ENCODE peak calls at places on chromosome 6, in nine cellular contexts. O is Calu3; F is stimulated activated CD4-positive, alpha-beta T cell treated with anti-CD3 and anti-CD28 coated beads, TNF-alpha, amount 100 ng/mL, for 4 hours; X is effector CD4-positive, alpha-beta T cell; D is activated CD4-positive, CD25-positive, alpha-beta regulatory T cell; S is SHP77; N is foreskin fibroblast; Z is GM06990; Y is anterior cingulate cortex. B is an unnamed sample.

GRCh38 chr6:47207261-47207660 is 102.4 kb downstream of the TNFRSF21 start:
- DNase-seq in O (no peak), F (no peak), X (no peak), D (no peak), S (no peak), N (no peak), Z (no peak), Y (no peak), B (peak)

GRCh38 chr6:134564705-134565104 is 246.8 kb upstream of the SGK1 start:
- DNase-seq in O (no peak), F (no peak), X (no peak), D (no peak), S (peak), N (no peak), Z (no peak), Y (peak), B (no peak)

GRCh38 chr6:14888575-14889000 is 357.3 kb upstream of the JARID2 start:
- DNase-seq in O (no peak), F (no peak), X (no peak), D (no peak), S (no peak), N (no peak), Z (no peak), Y (no peak), B (no peak)

GRCh38 chr6:99347804-99348203 is 1.7 kb downstream of the FAXC start:
- DNase-seq in O (no peak), F (no peak), X (no peak), D (no peak), S (no peak), N (no peak), Z (no peak), Y (no peak), B (no peak)

GRCh38 chr6:168609026-168609685 is 168.2 kb downstream of the SMOC2 start:
- DNase-seq in O (no peak), F (no peak), X (no peak), D (no peak), S (no peak), N (no peak), Z (no peak), Y (no peak), B (no peak)

GRCh38 chr6:75114795-75115194 is 91.1 kb downstream of the COL12A1 start:
- DNase-seq in O (no peak), F (no peak), X (no peak), D (no peak), S (no peak), N (no peak), Z (no peak), Y (no peak), B (no peak)

GRCh38 chr6:73180718-73181619 is 44.3 kb downstream of the KHDC1L start:
- DNase-seq in O (peak), F (no peak), X (no peak), D (no peak), S (peak), N (peak), Z (peak), Y (no peak), B (peak)

GRCh38 chr6:49409951-49410542 is 53.0 kb downstream of the MMUT start:
- DNase-seq in O (peak), F (peak), X (peak), D (peak), S (peak), N (peak), Z (no peak), Y (no peak), B (peak)

GRCh38 chr6:1242439-1242838 is 69.5 kb upstream of the FOXQ1 start:
- DNase-seq in O (no peak), F (no peak), X (no peak), D (no peak), S (no peak), N (peak), Z (no peak), Y (no peak), B (no peak)

GRCh38 chr6:113600556-113601339 is 256.4 kb upstream of the MARCKS start:
- DNase-seq in O (no peak), F (no peak), X (no peak), D (no peak), S (no peak), N (peak), Z (no peak), Y (no peak), B (no peak)

B was measured in Caki2.